ENCODE peak calls at places on chromosomes 2 and 18, in ten cellular contexts. S is PC-3; C is thoracic aorta; F is naive thymus-derived CD4-positive, alpha-beta T cell; Z is substantia nigra; R is adrenal gland; G is GM23248; I is body of pancreas; E is uterus; T is A549. L is an unnamed sample.

GRCh38 chr2:160303076-160303475 is 103.0 kb upstream of the ITGB6 start:
- DNase-seq in I (no peak), E (no peak), C (no peak), R (no peak), F (no peak), G (peak; percentile 33), Z (no peak), T (no peak), S (no peak), L (no peak)

GRCh38 chr2:202270487-202270886 is 4.9 kb downstream of the NOP58 start:
- DNase-seq in S (no peak), Z (no peak), E (no peak), C (no peak), G (no peak), T (no peak), R (no peak), F (no peak), I (no peak), L (no peak)

GRCh38 chr2:207617011-207617671 is 8.1 kb downstream of the METTL21A start:
- DNase-seq in G (peak; percentile 86), Z (no peak), T (peak; percentile 64), E (no peak), C (no peak), I (no peak), S (peak; percentile 87), R (no peak), F (no peak), L (no peak)

GRCh38 chr2:129733041-129733440 is 246.4 kb upstream of the RAB6C start:
- DNase-seq in T (no peak), Z (no peak), R (no peak), S (no peak), F (no peak), G (no peak), E (no peak), I (no peak), C (no peak), L (no peak)

GRCh38 chr2:150526827-150527226 is 39.4 kb upstream of the RND3 start:
- DNase-seq in T (peak; percentile 73), R (peak; percentile 61), F (no peak), G (peak; percentile 95), Z (no peak), S (peak; percentile 97), C (no peak), I (no peak), E (no peak), L (no peak)

GRCh38 chr2:17934721-17935120 is 56.3 kb downstream of the KCNS3 start:
- DNase-seq in T (no peak), R (no peak), F (no peak), S (peak; percentile 28), Z (no peak), I (no peak), C (peak; percentile 64), G (peak; percentile 94), E (no peak), L (no peak)

GRCh38 chr2:208915401-208915800 is 508.4 kb upstream of the MAP2 start:
- DNase-seq in C (no peak), G (no peak), I (no peak), E (no peak), R (no peak), S (no peak), F (no peak), Z (no peak), T (no peak), L (no peak)

GRCh38 chr18:26813043-26813442 is 52.5 kb downstream of the AQP4 start:
- DNase-seq in G (peak; percentile 6), E (peak; percentile 21), Z (no peak), S (peak; percentile 58), C (no peak), T (peak; percentile 15), F (no peak), R (peak; percentile 35), I (no peak), L (no peak)

GRCh38 chr18:697771-698170 is 14.7 kb downstream of the ENOSF1 start:
- DNase-seq in S (no peak), I (no peak), E (no peak), G (no peak), F (no peak), Z (no peak), T (no peak), R (no peak), C (no peak), L (no peak)

GRCh38 chr2:227817940-227818568 is 4.4 kb downstream of the CCL20 start:
- DNase-seq in Z (no peak), E (peak; percentile 58), T (peak; percentile 92), I (peak; percentile 73), F (peak; percentile 59), S (peak; percentile 99), G (peak; percentile 100), C (peak; percentile 100), R (peak; percentile 61), L (peak; percentile 79)

GRCh38 chr2:216596986-216597509 is 36.2 kb upstream of the IGFBP2 start:
- DNase-seq in Z (no peak), R (no peak), S (peak; percentile 20), T (no peak), F (no peak), G (peak; percentile 36), E (no peak), I (no peak), C (no peak), L (no peak)

GRCh38 chr2:71306762-71307161 is 24.8 kb upstream of the ZNF638 start:
- DNase-seq in E (no peak), T (no peak), R (no peak), Z (no peak), I (no peak), G (peak; percentile 88), S (peak; percentile 20), F (no peak), C (no peak), L (no peak)

GRCh38 chr2:240595381-240596079 is 9.0 kb downstream of the CAPN10 start:
- DNase-seq in R (peak; percentile 17), C (no peak), G (peak; percentile 31), I (peak; percentile 51), F (no peak), T (peak; percentile 50), S (no peak), Z (no peak), E (peak; percentile 11), L (no peak)

GRCh38 chr2:171272039-171272438 is 111.3 kb upstream of the TLK1 start:
- DNase-seq in F (no peak), G (peak; percentile 92), R (peak; percentile 48), E (no peak), T (peak; percentile 63), Z (no peak), S (peak; percentile 98), C (peak; percentile 25), I (peak; percentile 82), L (no peak)

GRCh38 chr2:39728941-39729351 is 50.1 kb downstream of the THUMPD2 start:
- DNase-seq in R (peak; percentile 46), E (no peak), I (peak; percentile 36), Z (no peak), F (no peak), S (peak; percentile 57), G (peak; percentile 73), T (peak; percentile 36), C (no peak), L (no peak)

GRCh38 chr18:8703781-8704301 is 1.5 kb upstream of the MTCL1 start:
- DNase-seq in C (no peak), T (no peak), F (no peak), E (no peak), I (peak; percentile 39), R (no peak), S (no peak), G (no peak), Z (no peak), L (no peak)
- H3K27ac ChIP-seq in C (peak overlapping the region; percentile 89), T (peak overlapping the region; percentile 91), F (no peak overlapping the region), E (no peak overlapping the region), I (peak overlapping the region; percentile 84), R (no peak overlapping the region), S (peak overlapping the region; percentile 51), G (peak overlapping the region; percentile 78), Z (peak overlapping the region; percentile 82), L (no peak overlapping the region)

GRCh38 chr2:189515264-189515663 is 65.3 kb downstream of the SLC40A1 start:
- DNase-seq in E (no peak), R (no peak), F (no peak), C (no peak), T (no peak), Z (no peak), I (no peak), S (no peak), G (peak; percentile 17), L (no peak)
- H3K27ac ChIP-seq in E (peak overlapping the region; percentile 79), R (no peak overlapping the region), F (no peak overlapping the region), C (peak overlapping the region; percentile 43), T (no peak overlapping the region), Z (no peak overlapping the region), I (no peak overlapping the region), S (no peak overlapping the region), G (no peak overlapping the region), L (no peak overlapping the region)

GRCh38 chr2:85737481-85737880 is 16.3 kb upstream of the ATOH8 start:
- DNase-seq in C (peak; percentile 85), Z (no peak), T (no peak), I (peak; percentile 75), S (peak; percentile 22), G (peak; percentile 97), E (peak; percentile 93), R (peak; percentile 73), F (no peak), L (no peak)

GRCh38 chr2:85735691-85736090 is 18.1 kb upstream of the ATOH8 start:
- DNase-seq in G (no peak), T (no peak), F (no peak), C (no peak), S (no peak), Z (no peak), I (no peak), E (no peak), R (no peak), L (no peak)

GRCh38 chr2:85740193-85740592 is 13.6 kb upstream of the ATOH8 start:
- DNase-seq in C (no peak), Z (no peak), E (no peak), G (no peak), I (no peak), S (no peak), T (no peak), R (no peak), F (no peak), L (no peak)

GRCh38 chr2:85736456-85737355 is 17.1 kb upstream of the ATOH8 start:
- DNase-seq in T (no peak), Z (no peak), C (no peak), F (no peak), G (peak; percentile 55), R (no peak), S (no peak), E (no peak), I (no peak), L (no peak)

GRCh38 chr2:85737961-85738360 is 15.8 kb upstream of the ATOH8 start:
- DNase-seq in F (no peak), T (no peak), E (no peak), S (no peak), Z (no peak), G (no peak), R (no peak), C (no peak), I (no peak), L (no peak)
- H3K27ac ChIP-seq in F (no peak overlapping the region), T (peak overlapping the region; percentile 15), E (peak overlapping the region; percentile 96), S (no peak overlapping the region), Z (peak overlapping the region; percentile 67), G (peak overlapping the region; percentile 80), R (peak overlapping the region; percentile 33), C (peak overlapping the region; percentile 98), I (peak overlapping the region; percentile 9), L (no peak overlapping the region)

DNA sequence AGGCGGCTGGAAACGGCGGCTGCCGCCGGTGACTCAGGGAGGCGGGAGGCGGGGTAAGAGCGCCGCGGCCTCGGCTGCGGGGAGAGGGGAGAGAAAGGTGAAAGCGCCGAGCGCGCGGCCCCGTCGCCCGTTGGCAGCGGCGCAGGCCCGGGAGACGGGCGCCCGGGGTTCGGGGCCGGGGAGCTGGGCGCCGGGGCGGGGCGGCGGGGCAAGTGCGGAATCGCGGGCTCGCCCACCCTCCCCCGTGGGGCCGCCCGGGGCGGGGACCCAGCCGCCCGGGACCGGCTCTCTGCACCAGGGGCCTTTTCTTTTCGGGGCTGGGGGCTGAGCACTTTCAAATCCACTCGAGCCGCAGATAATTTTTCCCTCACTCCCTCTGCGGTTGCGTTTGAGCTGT is 219 bp downstream of the KDM3A start:
- DNase-seq in F (no peak), C (no peak), Z (peak; percentile 73), R (no peak), S (no peak), E (no peak), I (no peak), T (no peak), G (no peak), L (no peak)
- H3K27ac ChIP-seq in F (peak overlapping the region; percentile 78), C (peak overlapping the region; percentile 89), Z (peak overlapping the region; percentile 86), R (peak overlapping the region; percentile 99), S (no peak overlapping the region), E (peak overlapping the region; percentile 97), I (peak overlapping the region; percentile 93), T (peak overlapping the region; percentile 94), G (peak overlapping the region; percentile 100), L (peak overlapping the region; percentile 84)